ENCODE peak calls at places on chromosomes 4 and X, in nine cellular contexts. J, R, V, I, U, G, A, C and K are unnamed samples. For H3K27me3, the result is how much of the 10 kb centered on the place peaks cover.

GRCh38 chr4:42558156-42558555 is 98.7 kb downstream of the ATP8A1 start:
- DNase-seq in C (no peak), R (no peak), A (no peak), U (no peak), G (no peak), V (no peak), I (no peak), J (no peak), K (no peak)

GRCh38 chrX:134634691-134635090 is 23.6 kb downstream of the PLAC1 start:
- DNase-seq in U (no peak), G (no peak), J (no peak), C (no peak), A (no peak), I (no peak), V (no peak), R (no peak), K (no peak)

GRCh38 chr4:9921326-9921725 is 100.0 kb downstream of the SLC2A9 start:
- DNase-seq in J (no peak), U (no peak), A (no peak), G (no peak), V (no peak), I (no peak), R (no peak), C (no peak), K (no peak)

GRCh38 chr4:156933633-156934258 is 37.9 kb downstream of the PDGFC start:
- DNase-seq in G (no peak), C (no peak), U (no peak), J (no peak), R (peak), V (no peak), I (no peak), A (no peak), K (peak)

GRCh38 chr4:31005037-31005436 is 284.9 kb downstream of the PCDH7 start:
- DNase-seq in A (no peak), C (no peak), V (no peak), U (no peak), J (no peak), I (no peak), G (no peak), R (no peak), K (no peak)

GRCh38 chr4:135515295-135515694 is 1313.7 kb upstream of the PABPC4L start:
- DNase-seq in I (no peak), A (no peak), J (no peak), G (no peak), U (no peak), V (no peak), R (no peak), C (no peak), K (no peak)

GRCh38 chr4:54901202-54901601 is 224.2 kb downstream of the KDR start:
- DNase-seq in U (no peak), I (no peak), R (no peak), G (no peak), J (no peak), C (no peak), A (no peak), V (no peak), K (no peak)

GRCh38 chr4:169791527-169792156 is 33.9 kb upstream of the HPF1 start:
- DNase-seq in V (peak), J (no peak), G (peak), U (peak), C (peak), A (peak), R (peak), I (no peak), K (peak)

GRCh38 chr4:123616970-123617392 is 220.4 kb downstream of the SPRY1 start:
- DNase-seq in G (no peak), U (peak), C (no peak), J (peak), I (peak), A (peak), R (no peak), V (peak), K (no peak)

GRCh38 chrX:20729421-20729820 is 462.7 kb upstream of the RPS6KA3 start:
- DNase-seq in J (no peak), A (no peak), R (no peak), C (no peak), U (no peak), V (no peak), I (no peak), G (no peak), K (no peak)

GRCh38 chr4:109671350-109671749 is 31.9 kb downstream of the CASP6 start:
- DNase-seq in A (no peak), R (no peak), I (no peak), V (no peak), G (no peak), U (no peak), J (no peak), C (no peak), K (no peak)

GRCh38 chr4:149072359-149072758 is 630.1 kb upstream of the NR3C2 start:
- DNase-seq in C (no peak), U (no peak), A (no peak), R (no peak), V (no peak), G (no peak), J (no peak), I (no peak), K (no peak)

GRCh38 chr4:95410387-95411005 is 138.3 kb downstream of the UNC5C start:
- DNase-seq in I (no peak), C (no peak), V (no peak), R (no peak), J (no peak), A (no peak), U (no peak), G (no peak), K (no peak)

GRCh38 chrX:46628406-46629371 is 55.1 kb downstream of the CHST7 start:
- DNase-seq in I (peak), C (no peak), J (peak), R (no peak), V (peak), U (no peak), A (peak), G (no peak), K (no peak)

GRCh38 chrX:103640401-103641155 is 11.8 kb downstream of the TCEAL1 start:
- DNase-seq in C (no peak), J (no peak), G (no peak), A (no peak), V (no peak), U (no peak), R (no peak), I (no peak), K (no peak)

GRCh38 chr4:98780926-98781325 is 122.5 kb upstream of the TSPAN5 start:
- DNase-seq in A (no peak), G (no peak), V (no peak), C (no peak), J (no peak), R (no peak), U (no peak), I (no peak), K (no peak)

GRCh38 chr4:98784947-98785693 is 126.7 kb upstream of the TSPAN5 start:
- DNase-seq in C (no peak), R (no peak), A (no peak), J (no peak), I (no peak), G (no peak), U (no peak), V (no peak), K (no peak)

GRCh38 chr4:98781641-98782348 is 123.4 kb upstream of the TSPAN5 start:
- DNase-seq in R (no peak), I (no peak), J (no peak), U (no peak), V (no peak), A (no peak), C (no peak), G (no peak), K (no peak)

GRCh38 chr4:98786866-98787265 is 128.5 kb upstream of the TSPAN5 start:
- DNase-seq in V (no peak), I (no peak), R (no peak), U (no peak), G (no peak), A (no peak), J (no peak), C (no peak), K (no peak)
- TF ChIP-seq CTCF in V (no peak), I (no peak), R (peak), U (no peak), G (no peak), A (no peak), J (no peak), C (no peak), K (peak)

GRCh38 chr4:151426513-151426912 is 17.5 kb downstream of the FHIP1A start:
- DNase-seq in I (no peak), C (no peak), G (no peak), V (no peak), R (no peak), U (no peak), J (no peak), A (no peak), K (no peak)

GRCh38 chr4:151430737-151431457 is 21.9 kb downstream of the FHIP1A start:
- DNase-seq in J (no peak), G (no peak), A (no peak), U (no peak), C (no peak), R (no peak), I (no peak), V (no peak), K (no peak)

GRCh38 chr4:151429957-151430548 is 21.1 kb downstream of the FHIP1A start:
- DNase-seq in A (no peak), V (no peak), J (no peak), C (no peak), I (no peak), U (no peak), G (no peak), R (no peak), K (no peak)

GRCh38 chr4:151427268-151427667 is 18.3 kb downstream of the FHIP1A start:
- DNase-seq in U (no peak), G (no peak), A (no peak), I (no peak), V (no peak), C (no peak), J (no peak), R (no peak), K (no peak)

GRCh38 chr4:151428346-151428745 is 19.4 kb downstream of the FHIP1A start:
- DNase-seq in G (no peak), R (no peak), I (no peak), V (no peak), A (no peak), U (no peak), C (no peak), J (no peak), K (no peak)
- H3K4me3 ChIP-seq in G (no peak), R (no peak), I (no peak), V (no peak), A (no peak), U (no peak), C (no peak), J (no peak), K (no peak)

DNA sequence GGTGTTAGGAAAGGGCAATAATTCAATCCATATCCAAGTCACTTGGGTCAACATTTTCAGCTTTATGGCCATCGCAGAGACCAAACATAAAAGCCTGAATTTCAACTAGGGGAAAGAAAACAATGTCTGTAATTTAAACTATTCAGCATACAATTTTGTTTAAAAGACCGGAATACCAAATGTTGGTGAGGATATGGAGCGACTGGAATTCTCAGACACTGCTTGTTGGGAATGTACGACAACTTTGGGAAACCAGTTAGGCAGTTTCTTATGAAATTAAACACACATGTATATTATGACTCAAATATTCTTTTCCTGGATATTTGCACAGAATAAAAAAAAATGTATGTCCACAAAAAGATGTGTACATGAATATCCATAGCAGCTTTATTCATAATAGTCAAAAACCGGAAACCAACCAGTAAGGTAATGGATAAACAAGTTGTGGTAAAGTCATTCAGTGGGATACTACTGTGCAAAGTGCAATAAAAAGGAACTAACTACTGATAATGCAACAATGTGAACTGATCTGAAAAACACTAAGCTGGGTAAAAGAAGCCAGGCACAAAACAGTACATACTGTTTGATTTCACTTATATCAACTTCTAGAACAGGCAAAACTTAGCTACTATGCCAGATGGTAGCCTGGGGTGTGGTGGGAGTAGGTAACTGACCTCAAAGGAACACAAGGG is 152.6 kb upstream of the FTHL17 start:
- DNase-seq in J (no peak), U (no peak), R (no peak), A (no peak), I (no peak), G (no peak), V (no peak), C (no peak), K (no peak)
- H3K27me3 ChIP-seq in J (under half), U (under half), R (under half), A (under half), I (under half), G (under half), V (under half), C (under half), K (under half)

DNA sequence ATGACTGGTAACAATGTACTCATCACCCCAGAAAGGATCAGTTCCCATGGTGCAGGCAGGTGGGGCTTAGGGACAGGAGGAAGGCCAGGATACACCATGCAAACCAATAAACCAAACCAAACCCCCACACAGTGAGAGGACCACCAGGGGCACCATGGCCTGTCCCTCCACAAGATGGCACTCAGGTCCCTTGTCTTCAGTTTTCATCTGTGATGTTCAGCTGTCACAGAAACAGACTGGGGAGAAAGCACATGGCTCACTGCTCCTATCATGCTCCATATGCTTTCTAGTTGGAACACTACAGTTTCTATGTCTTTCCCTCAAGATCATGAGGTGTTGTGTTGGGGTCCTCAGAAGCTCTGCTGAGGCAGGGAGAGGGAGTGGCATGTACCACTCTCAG is 10.1 kb downstream of the HS3ST1 start:
- DNase-seq in C (no peak), G (no peak), A (no peak), R (no peak), U (no peak), I (no peak), J (no peak), V (no peak), K (no peak)
- TF ChIP-seq CTCF in C (peak), G (no peak), A (no peak), R (peak), U (no peak), I (no peak), J (peak), V (no peak), K (peak)

GRCh38 chr4:40749717-40750460 is at the start of gene NSUN7:
- DNase-seq in G (peak), V (peak), A (peak), J (peak), R (no peak), U (peak), I (no peak), C (peak), K (peak)
- H3K4me3 ChIP-seq in G (peak), V (peak), A (peak), J (peak), R (no peak), U (peak), I (peak), C (peak), K (peak)